ENCODE peak calls at places on chromosomes 6 and 20, in seven cellular contexts. Q is GM23248, T is fibroblast of lung, N is hepatocyte, Y is PC-9, M is astrocyte, I is GM23338. S is an unnamed sample.

GRCh38 chr6:125574604-125575003 is 174.8 kb upstream of the HEY2 start:
- DNase-seq in Q (no peak), T (no peak), N (no peak), Y (no peak), M (no peak), I (no peak), S (no peak)

GRCh38 chr6:41529049-41529448 is 17.1 kb upstream of the FOXP4 start:
- DNase-seq in Q (no peak), T (no peak), N (no peak), Y (no peak), M (no peak), I (no peak), S (no peak)

GRCh38 chr6:159981591-159982245 is 12.8 kb downstream of the IGF2R start:
- DNase-seq in Q (peak; percentile 41), T (peak; percentile 89), N (no peak), Y (no peak), M (peak; percentile 89), I (no peak), S (peak; percentile 70)

GRCh38 chr6:42555477-42556457 is 8.1 kb upstream of the UBR2 start:
- DNase-seq in Q (no peak), T (peak; percentile 22), N (peak; percentile 64), Y (peak; percentile 55), M (no peak), I (peak; percentile 62), S (peak; percentile 30)

GRCh38 chr20:38173237-38174156 is 8.4 kb upstream of the TGM2 start:
- DNase-seq in Q (peak; percentile 97), T (peak; percentile 95), N (peak; percentile 82), Y (peak; percentile 91), M (peak; percentile 93), I (peak; percentile 58), S (no peak)

GRCh38 chr6:11500008-11500407 is 37.5 kb upstream of the TMEM170B start:
- DNase-seq in Q (peak; percentile 68), T (peak; percentile 91), N (no peak), Y (no peak), M (peak; percentile 86), I (no peak), S (no peak)

GRCh38 chr20:41078329-41078728 is 49.7 kb downstream of the TOP1 start:
- DNase-seq in Q (peak; percentile 67), T (peak; percentile 62), N (peak; percentile 32), Y (peak; percentile 88), M (peak; percentile 44), I (peak; percentile 35), S (peak; percentile 70)

GRCh38 chr20:49888341-49889244 is 26.7 kb downstream of the SPATA2 start:
- DNase-seq in Q (peak; percentile 59), T (peak; percentile 49), N (peak; percentile 72), Y (peak; percentile 89), M (peak; percentile 20), I (peak; percentile 90), S (peak; percentile 77)

GRCh38 chr20:32252189-32252588 is 25.3 kb upstream of the KIF3B start:
- DNase-seq in Q (no peak), T (no peak), N (no peak), Y (no peak), M (no peak), I (no peak), S (no peak)

GRCh38 chr6:3412779-3413500 is 43.9 kb downstream of the SLC22A23 start:
- DNase-seq in Q (no peak), T (no peak), N (no peak), Y (no peak), M (no peak), I (no peak), S (no peak)

GRCh38 chr6:149438855-149439254 is 38.8 kb downstream of the SUMO4 start:
- DNase-seq in Q (no peak), T (no peak), N (no peak), Y (no peak), M (no peak), I (no peak), S (no peak)

GRCh38 chr6:139577991-139578604 is 203.7 kb upstream of the CITED2 start:
- DNase-seq in Q (peak; percentile 95), T (peak; percentile 94), N (peak; percentile 69), Y (peak; percentile 31), M (peak; percentile 94), I (no peak), S (no peak)

GRCh38 chr6:134117409-134117808 is 65.0 kb upstream of the SLC2A12 start:
- DNase-seq in Q (peak; percentile 52), T (peak; percentile 41), N (no peak), Y (no peak), M (peak; percentile 22), I (no peak), S (no peak)

GRCh38 chr20:49893242-49894072 is 21.9 kb downstream of the SPATA2 start:
- DNase-seq in Q (peak; percentile 63), T (no peak), N (no peak), Y (no peak), M (no peak), I (no peak), S (no peak)

GRCh38 chr20:23361108-23361650 is 803 bp upstream of the GZF1 start:
- DNase-seq in Q (peak; percentile 73), T (no peak), N (peak; percentile 58), Y (peak; percentile 61), M (no peak), I (peak; percentile 23), S (no peak)

GRCh38 chr20:32354592-32355416 is 3.3 kb upstream of the ASXL1 start:
- DNase-seq in Q (peak; percentile 81), T (peak; percentile 76), N (peak; percentile 58), Y (peak; percentile 74), M (peak; percentile 66), I (no peak), S (no peak)

GRCh38 chr6:146912730-146913680 is 291.2 kb upstream of the STXBP5 start:
- DNase-seq in Q (peak; percentile 51), T (peak; percentile 33), N (no peak), Y (peak; percentile 44), M (peak; percentile 33), I (no peak), S (no peak)

GRCh38 chr6:169825558-169826225 is 74.3 kb downstream of the ERMARD start:
- DNase-seq in Q (no peak), T (no peak), N (no peak), Y (no peak), M (no peak), I (no peak), S (no peak)

GRCh38 chr6:131250121-131250520 is 114.9 kb downstream of the AKAP7 start:
- DNase-seq in Q (peak; percentile 62), T (peak; percentile 74), N (peak; percentile 75), Y (no peak), M (peak; percentile 62), I (peak; percentile 77), S (peak; percentile 50)

GRCh38 chr20:25254986-25255680 is 7.2 kb downstream of the PYGB start:
- DNase-seq in Q (peak; percentile 50), T (no peak), N (no peak), Y (no peak), M (no peak), I (no peak), S (no peak)

GRCh38 chr20:25257756-25258462 is 10.0 kb downstream of the PYGB start:
- DNase-seq in Q (no peak), T (no peak), N (no peak), Y (no peak), M (no peak), I (no peak), S (no peak)

GRCh38 chr20:25254571-25254970 is 6.7 kb downstream of the PYGB start:
- DNase-seq in Q (no peak), T (no peak), N (no peak), Y (no peak), M (no peak), I (no peak), S (no peak)

GRCh38 chr20:25257130-25257529 is 9.2 kb downstream of the PYGB start:
- DNase-seq in Q (no peak), T (no peak), N (no peak), Y (no peak), M (no peak), I (no peak), S (no peak)

DNA sequence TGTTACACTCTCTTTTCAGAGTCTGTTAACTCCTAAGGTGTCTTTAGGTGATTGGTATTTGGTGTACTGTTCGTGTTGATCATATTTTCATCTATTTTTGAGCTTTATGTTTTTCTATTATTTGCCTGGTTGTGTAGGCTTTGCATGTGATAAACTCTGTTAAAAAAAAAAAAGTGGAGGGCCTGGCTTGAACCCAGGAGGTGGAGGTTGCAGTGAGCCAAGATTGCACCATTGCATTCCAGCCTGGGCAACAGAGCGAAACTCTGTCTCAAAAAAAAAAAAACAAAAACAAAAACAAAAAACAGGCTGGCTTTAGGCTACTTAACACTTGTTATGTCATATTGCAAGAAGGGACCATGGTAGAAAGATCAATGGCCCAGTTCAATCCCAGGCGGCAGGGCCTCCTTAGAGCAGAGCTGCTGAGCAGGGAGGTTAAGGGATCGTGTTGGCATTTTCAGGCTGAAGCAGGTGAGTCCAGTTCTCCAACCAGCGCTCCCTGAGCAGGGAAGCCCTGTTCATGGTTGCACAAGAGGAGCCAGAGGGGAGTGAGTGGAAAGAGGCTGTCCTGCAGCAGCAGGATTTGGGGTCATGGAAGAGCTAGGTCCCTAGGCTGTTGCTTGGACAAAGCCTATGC is 8.5 kb downstream of the PYGB start:
- DNase-seq in Q (peak; percentile 22), T (no peak), N (no peak), Y (no peak), M (no peak), I (no peak), S (no peak)
- H3K36me3 ChIP-seq in Q (no peaks in the 10 kb centered on the region), T (peaks cover 8% of the 10 kb centered on the region), N (no peaks in the 10 kb centered on the region), Y (peaks cover 43% of the 10 kb centered on the region), M (peaks cover 8% of the 10 kb centered on the region), I (peaks cover 5% of the 10 kb centered on the region), S (no peaks in the 10 kb centered on the region)

DNA sequence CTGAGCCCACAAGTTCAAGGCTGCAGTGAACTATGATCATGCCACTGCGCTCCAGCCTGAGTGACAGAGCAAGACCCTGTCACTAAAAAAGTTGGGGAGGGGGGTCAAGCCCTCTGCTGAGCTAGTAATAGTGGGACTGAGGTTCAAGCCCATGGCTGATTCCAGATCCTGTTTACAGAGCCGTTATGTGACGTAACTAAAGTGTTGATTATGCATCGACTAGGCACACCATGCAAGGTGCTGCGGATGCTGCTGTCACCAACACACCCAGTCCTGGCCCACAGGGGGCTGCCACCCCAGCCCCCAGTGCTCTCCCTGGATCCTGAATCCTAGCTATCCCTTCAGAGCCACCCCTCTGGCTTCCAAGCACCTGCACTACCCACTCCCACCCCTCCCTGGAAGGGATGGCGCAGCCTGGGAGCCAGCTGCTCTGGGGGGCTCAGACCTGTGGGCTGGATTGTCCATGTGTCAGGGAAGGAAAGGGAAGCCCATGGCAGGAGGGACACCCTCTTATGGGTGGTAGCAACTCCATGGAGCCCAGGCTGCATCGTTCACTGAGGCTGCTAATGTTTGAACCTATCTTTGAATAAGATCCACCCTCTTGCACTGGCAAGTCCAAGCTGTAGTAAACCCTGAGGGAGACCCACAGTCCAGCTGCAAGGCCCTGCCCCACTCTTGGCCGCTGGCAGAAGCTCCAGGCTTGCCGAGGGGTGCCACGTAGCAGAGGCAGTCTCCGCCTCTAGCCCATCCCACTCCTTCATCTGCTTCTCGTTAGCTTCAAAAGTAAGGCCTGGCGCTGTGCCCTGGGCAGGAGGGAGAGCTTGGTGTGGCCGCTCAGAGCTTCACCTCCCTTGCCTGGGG is 95.0 kb downstream of the SNX5 start:
- DNase-seq in Q (peak; percentile 98), T (peak; percentile 95), N (peak; percentile 92), Y (no peak), M (peak; percentile 93), I (peak; percentile 47), S (no peak)
- H2AFZ ChIP-seq in Q (peak overlapping the region; percentile 77), T (peak overlapping the region; percentile 68), N (no peak overlapping the region), Y (no peak overlapping the region), M (peak overlapping the region; percentile 76), I (peak overlapping the region; percentile 34), S (no peak overlapping the region)

GRCh38 chr20:60815656-60816055 is 436.4 kb upstream of the CDH4 start:
- DNase-seq in Q (no peak), T (no peak), N (no peak), Y (no peak), M (no peak), I (no peak), S (no peak)
- H3K4me1 ChIP-seq in Q (no peaks in the 10 kb centered on the region), T (no peaks in the 10 kb centered on the region), N (no peaks in the 10 kb centered on the region), Y (no peaks in the 10 kb centered on the region), M (no peaks in the 10 kb centered on the region), I (no peaks in the 10 kb centered on the region), S (no peaks in the 10 kb centered on the region)

GRCh38 chr20:33676652-33677645 is 2.7 kb upstream of the NECAB3 start:
- DNase-seq in Q (no peak), T (no peak), N (no peak), Y (peak; percentile 15), M (no peak), I (no peak), S (no peak)
- H3K36me3 ChIP-seq in Q (no peaks in the 10 kb centered on the region), T (peaks cover 2% of the 10 kb centered on the region), N (no peaks in the 10 kb centered on the region), Y (no peaks in the 10 kb centered on the region), M (no peaks in the 10 kb centered on the region), I (peaks cover 4% of the 10 kb centered on the region), S (peaks cover 69% of the 10 kb centered on the region)

S was measured in OCI-LY7.